ENCODE peak calls at places on chromosomes 3 and 15, in four cellular contexts. L is COR-L47, N is stomach, U is HT1080. T is an unnamed sample.
A peak's percentile ranks its signal among the peaks of the same experiment; 100 is the strongest.

GRCh38 chr3:53525765-53526761 is 31.7 kb downstream of the CACNA1D start:
- DNase-seq in L (no peak), U (peak; percentile 29), N (no peak), T (no peak)

GRCh38 chr3:9352917-9353823 is 9.7 kb upstream of the THUMPD3 start:
- DNase-seq in L (peak; percentile 9), U (peak; percentile 54), N (peak; percentile 65), T (peak; percentile 33)

GRCh38 chr3:194577985-194578905 is 55.0 kb downstream of the TMEM44 start:
- DNase-seq in U (peak; percentile 96), L (no peak), N (no peak), T (no peak)

GRCh38 chr15:51092480-51092879 is 2.2 kb downstream of the TNFAIP8L3 start:
- DNase-seq in N (no peak), U (no peak), L (no peak), T (no peak)

GRCh38 chr3:86990171-86990733 is 697 bp downstream of the VGLL3 start:
- DNase-seq in U (peak; percentile 5), L (no peak), N (peak; percentile 40), T (no peak)

GRCh38 chr3:171781711-171782127 is 28.6 kb downstream of the PLD1 start:
- DNase-seq in U (peak; percentile 70), L (no peak), N (no peak), T (no peak)

GRCh38 chr15:95162069-95162468 is 930.7 kb downstream of the MCTP2 start:
- DNase-seq in N (no peak), U (no peak), L (no peak), T (no peak)

GRCh38 chr3:12308517-12308916 is 19.6 kb downstream of the PPARG start:
- DNase-seq in L (no peak), U (peak; percentile 87), N (no peak), T (no peak)

GRCh38 chr3:177041730-177042551 is 155.3 kb downstream of the TBL1XR1 start:
- DNase-seq in N (no peak), L (no peak), U (no peak), T (no peak)

GRCh38 chr15:43911235-43911661 is 84.4 kb downstream of the WDR76 start:
- DNase-seq in N (no peak), L (no peak), U (peak; percentile 99), T (no peak)

GRCh38 chr3:142088522-142088921 is 60.8 kb downstream of the TFDP2 start:
- DNase-seq in N (no peak), U (peak; percentile 70), L (no peak), T (no peak)

GRCh38 chr3:37086918-37087317 is 87.5 kb downstream of the LRRFIP2 start:
- DNase-seq in N (no peak), U (no peak), L (no peak), T (no peak)

GRCh38 chr3:13420817-13421755 is 964 bp upstream of the NUP210 start:
- DNase-seq in L (no peak), N (peak; percentile 30), U (peak; percentile 10), T (peak; percentile 68)

GRCh38 chr3:105700575-105700974 is 168.2 kb downstream of the CBLB start:
- DNase-seq in N (no peak), U (no peak), L (no peak), T (no peak)

GRCh38 chr3:99473321-99473751 is 165.1 kb upstream of the COL8A1 start:
- DNase-seq in U (peak; percentile 11), N (no peak), L (no peak), T (no peak)

GRCh38 chr3:126351771-126352475 is 5.3 kb downstream of the KLF15 start:
- DNase-seq in L (no peak), N (no peak), U (no peak), T (no peak)

GRCh38 chr15:36585774-36586173 is 6.3 kb downstream of the CDIN1 start:
- DNase-seq in L (no peak), N (no peak), U (no peak), T (no peak)

GRCh38 chr15:89523101-89523500 is 26.7 kb upstream of the RHCG start:
- DNase-seq in U (no peak), N (no peak), L (no peak), T (no peak)

GRCh38 chr3:153232737-153233330 is 70.8 kb downstream of the RAP2B start:
- DNase-seq in L (no peak), U (peak; percentile 50), N (no peak), T (no peak)